ENCODE peak calls at places on chromosomes 2 and 18, in five cellular contexts. One of them, this sample, is unnamed.

GRCh38 chr18:74544898-74545297 is 10.6 kb downstream of the CNDP1 start:
- DNase-seq in NT2/D1: no peak
- DNase-seq in GM12878: no peak
- DNase-seq in HepG2: no peak
- DNase-seq in H1: no peak
- DNase-seq in this sample: no peak

GRCh38 chr2:830419-831224 is 120.0 kb upstream of the SNTG2 start:
- DNase-seq in NT2/D1: peak
- DNase-seq in GM12878: no peak
- DNase-seq in HepG2: no peak
- DNase-seq in H1: no peak
- DNase-seq in this sample: no peak

GRCh38 chr2:162768646-162769045 is 69.9 kb downstream of the KCNH7 start:
- DNase-seq in NT2/D1: no peak
- DNase-seq in GM12878: no peak
- DNase-seq in HepG2: no peak
- DNase-seq in H1: no peak
- DNase-seq in this sample: no peak

GRCh38 chr2:25368650-25369049 is 26.9 kb upstream of the DNMT3A start:
- DNase-seq in NT2/D1: no peak
- DNase-seq in GM12878: no peak
- DNase-seq in HepG2: no peak
- DNase-seq in H1: no peak
- DNase-seq in this sample: no peak

GRCh38 chr2:125745514-125745913 is 910.4 kb upstream of the GYPC start:
- DNase-seq in NT2/D1: peak
- DNase-seq in GM12878: peak
- DNase-seq in HepG2: peak
- DNase-seq in H1: peak
- DNase-seq in this sample: peak

GRCh38 chr2:20350105-20350712 is 435 bp downstream of the PUM2 start:
- DNase-seq in NT2/D1: peak
- DNase-seq in GM12878: no peak
- DNase-seq in HepG2: peak
- DNase-seq in H1: no peak
- DNase-seq in this sample: peak

GRCh38 chr2:60926751-60927568 is 45.6 kb downstream of the REL start:
- DNase-seq in NT2/D1: no peak
- DNase-seq in GM12878: no peak
- DNase-seq in HepG2: no peak
- DNase-seq in H1: no peak
- DNase-seq in this sample: no peak

GRCh38 chr2:222903234-222904220 is 42.7 kb downstream of the ACSL3 start:
- DNase-seq in NT2/D1: peak
- DNase-seq in GM12878: no peak
- DNase-seq in HepG2: peak
- DNase-seq in H1: no peak
- DNase-seq in this sample: peak

GRCh38 chr2:199903111-199903510 is 8.0 kb upstream of the C2orf69 start:
- DNase-seq in NT2/D1: no peak
- DNase-seq in GM12878: no peak
- DNase-seq in HepG2: no peak
- DNase-seq in H1: no peak
- DNase-seq in this sample: no peak

GRCh38 chr18:7414459-7414858 is 152.7 kb upstream of the PTPRM start:
- DNase-seq in NT2/D1: no peak
- DNase-seq in GM12878: no peak
- DNase-seq in HepG2: no peak
- DNase-seq in H1: no peak
- DNase-seq in this sample: no peak

GRCh38 chr2:37682473-37682872 is 11.0 kb upstream of the CDC42EP3 start:
- DNase-seq in NT2/D1: no peak
- DNase-seq in GM12878: no peak
- DNase-seq in HepG2: no peak
- DNase-seq in H1: no peak
- DNase-seq in this sample: no peak

GRCh38 chr2:232332940-232333259 is 45.7 kb upstream of the ALPP start:
- DNase-seq in NT2/D1: no peak
- DNase-seq in GM12878: no peak
- DNase-seq in HepG2: no peak
- DNase-seq in H1: no peak
- DNase-seq in this sample: no peak

DNA sequence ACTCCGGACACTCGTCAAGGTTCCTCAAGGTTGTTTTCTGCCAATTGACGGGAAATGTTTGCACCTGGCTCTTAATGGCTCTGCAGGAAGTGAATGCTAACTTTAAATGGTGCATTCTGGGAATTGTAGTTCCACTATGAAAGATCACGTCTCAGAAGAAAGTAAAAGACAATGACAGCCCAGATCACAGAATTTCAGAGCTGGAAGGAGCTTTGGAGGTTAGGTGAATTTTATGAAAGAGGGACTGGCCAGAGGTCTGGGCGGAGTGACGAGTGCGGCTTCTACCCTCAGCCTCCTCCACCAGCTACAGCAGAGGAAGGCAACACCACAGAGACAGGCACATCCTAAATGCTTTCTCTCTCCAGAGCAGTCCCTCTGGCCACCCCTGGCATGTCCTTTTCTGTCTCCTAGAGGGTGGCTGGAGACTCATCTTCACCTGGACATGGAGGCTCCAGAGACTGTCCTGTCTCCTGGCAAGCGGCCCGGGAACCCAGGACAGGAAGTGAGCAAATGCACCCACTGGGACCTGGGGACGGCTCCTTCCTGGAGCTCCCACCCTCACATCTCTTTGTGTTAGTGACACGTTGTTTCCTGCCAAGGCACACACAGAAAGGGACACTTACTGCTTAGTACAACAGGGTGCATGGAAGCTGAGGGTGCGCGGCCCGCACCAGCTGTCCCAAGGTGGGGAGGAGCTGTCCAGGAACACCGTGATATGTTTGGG is 19.4 kb downstream of the THAP4 start:
- DNase-seq in NT2/D1: no peak
- DNase-seq in GM12878: peak
- DNase-seq in HepG2: no peak
- DNase-seq in H1: no peak
- DNase-seq in this sample: no peak
- TF ChIP-seq SUZ12 in NT2/D1: no peak
- TF ChIP-seq SUZ12 in GM12878: no peak
- TF ChIP-seq SUZ12 in HepG2: no peak
- TF ChIP-seq SUZ12 in H1: no peak
- TF ChIP-seq SUZ12 in this sample: no peak

DNA sequence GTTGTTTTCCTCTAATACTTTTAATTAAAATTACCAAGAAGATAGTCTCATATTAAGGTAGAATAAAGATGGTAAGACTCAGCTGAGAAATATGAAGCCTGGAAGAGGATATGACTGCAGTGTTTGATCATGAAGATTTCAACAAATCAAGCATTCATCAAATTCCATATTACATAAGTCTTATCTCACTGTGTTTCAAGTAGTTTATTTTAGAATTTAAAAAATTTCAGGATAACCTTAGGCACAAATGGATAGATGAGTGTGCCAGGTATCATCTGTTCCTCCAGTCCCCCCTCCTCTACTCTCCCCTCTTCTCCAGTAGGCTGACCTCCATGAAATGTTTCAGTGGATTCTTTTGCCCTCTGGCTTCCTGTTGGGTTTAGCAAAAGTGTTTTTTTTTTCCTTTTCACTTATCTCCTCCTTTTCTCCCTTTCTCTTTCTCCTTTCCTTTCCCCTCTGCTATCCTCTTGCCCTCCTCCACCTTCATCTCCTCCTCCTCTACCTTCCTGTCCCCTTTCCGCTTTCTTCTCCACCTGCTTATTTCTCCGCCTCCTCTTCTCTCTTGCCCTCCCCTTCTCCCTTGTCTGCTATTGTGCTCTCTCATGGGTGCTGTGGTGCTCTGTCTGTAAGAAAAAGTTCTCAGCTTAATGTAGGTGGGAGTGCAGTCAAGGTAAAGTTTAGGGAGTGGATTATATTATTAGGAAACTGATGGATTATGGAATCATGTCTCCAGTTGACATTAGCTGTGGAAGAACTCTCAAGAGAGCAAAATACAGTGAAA is 72.8 kb downstream of the ABI2 start:
- DNase-seq in NT2/D1: no peak
- DNase-seq in GM12878: no peak
- DNase-seq in HepG2: no peak
- DNase-seq in H1: no peak
- DNase-seq in this sample: no peak
- TF ChIP-seq SUZ12 in NT2/D1: no peak
- TF ChIP-seq SUZ12 in GM12878: no peak
- TF ChIP-seq SUZ12 in HepG2: no peak
- TF ChIP-seq SUZ12 in H1: no peak
- TF ChIP-seq SUZ12 in this sample: no peak

GRCh38 chr18:79389689-79390088 is 6.0 kb upstream of the NFATC1 start:
- DNase-seq in NT2/D1: no peak
- DNase-seq in GM12878: no peak
- DNase-seq in HepG2: no peak
- DNase-seq in H1: no peak
- DNase-seq in this sample: no peak
- TF ChIP-seq SUZ12 in NT2/D1: no peak
- TF ChIP-seq SUZ12 in GM12878: no peak
- TF ChIP-seq SUZ12 in HepG2: no peak
- TF ChIP-seq SUZ12 in H1: no peak
- TF ChIP-seq SUZ12 in this sample: no peak

GRCh38 chr2:71727562-71727961 is 274.2 kb downstream of the DYSF start:
- DNase-seq in NT2/D1: no peak
- DNase-seq in GM12878: no peak
- DNase-seq in HepG2: no peak
- DNase-seq in H1: no peak
- DNase-seq in this sample: no peak
- TF ChIP-seq SUZ12 in NT2/D1: no peak
- TF ChIP-seq SUZ12 in GM12878: no peak
- TF ChIP-seq SUZ12 in HepG2: no peak
- TF ChIP-seq SUZ12 in H1: no peak
- TF ChIP-seq SUZ12 in this sample: no peak

GRCh38 chr2:23111263-23111662 is 273.7 kb upstream of the KLHL29 start:
- DNase-seq in NT2/D1: no peak
- DNase-seq in GM12878: no peak
- DNase-seq in HepG2: no peak
- DNase-seq in H1: no peak
- DNase-seq in this sample: no peak

GRCh38 chr2:23112517-23112916 is 272.5 kb upstream of the KLHL29 start:
- DNase-seq in NT2/D1: no peak
- DNase-seq in GM12878: no peak
- DNase-seq in HepG2: no peak
- DNase-seq in H1: no peak
- DNase-seq in this sample: no peak

GRCh38 chr2:23106232-23106631 is 278.7 kb upstream of the KLHL29 start:
- DNase-seq in NT2/D1: no peak
- DNase-seq in GM12878: no peak
- DNase-seq in HepG2: no peak
- DNase-seq in H1: no peak
- DNase-seq in this sample: no peak

DNA sequence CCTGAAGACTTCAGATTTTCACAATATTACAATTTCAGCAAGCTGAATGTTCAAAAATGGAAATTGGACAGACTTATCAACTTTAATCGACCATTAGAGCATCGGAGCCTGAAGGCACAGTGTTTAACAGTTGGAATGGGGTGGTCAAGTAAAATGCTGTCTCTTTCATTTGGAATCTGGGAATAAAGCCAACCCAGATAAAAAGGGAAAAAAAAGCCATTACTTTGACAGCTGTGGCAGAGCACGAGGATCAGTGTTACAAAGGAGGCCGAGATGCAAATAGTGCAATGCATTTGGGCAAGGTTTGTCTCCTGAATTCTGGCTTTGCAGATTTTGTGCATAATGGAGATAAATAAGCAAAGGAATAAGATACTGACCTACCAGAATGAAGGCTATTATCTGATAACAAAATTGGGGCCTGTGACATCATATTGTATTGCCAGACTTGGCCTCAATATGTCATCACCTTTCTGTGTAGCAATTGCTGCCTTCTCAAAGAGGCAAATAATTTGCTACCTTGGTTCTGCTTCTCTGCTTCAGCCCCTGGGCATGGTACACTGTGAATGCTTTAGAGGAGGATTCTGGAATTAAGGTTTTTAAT is 277.5 kb upstream of the KLHL29 start:
- DNase-seq in NT2/D1: no peak
- DNase-seq in GM12878: no peak
- DNase-seq in HepG2: no peak
- DNase-seq in H1: no peak
- DNase-seq in this sample: no peak
- TF ChIP-seq SUZ12 in NT2/D1: no peak
- TF ChIP-seq SUZ12 in GM12878: no peak
- TF ChIP-seq SUZ12 in HepG2: no peak
- TF ChIP-seq SUZ12 in H1: no peak
- TF ChIP-seq SUZ12 in this sample: no peak

GRCh38 chr2:23394700-23395099 is 9.7 kb downstream of the KLHL29 start:
- DNase-seq in NT2/D1: no peak
- DNase-seq in GM12878: no peak
- DNase-seq in HepG2: no peak
- DNase-seq in H1: no peak
- DNase-seq in this sample: no peak

GRCh38 chr2:23400703-23401102 is 15.7 kb downstream of the KLHL29 start:
- DNase-seq in NT2/D1: no peak
- DNase-seq in GM12878: no peak
- DNase-seq in HepG2: no peak
- DNase-seq in H1: no peak
- DNase-seq in this sample: no peak

GRCh38 chr2:23399674-23400261 is 14.8 kb downstream of the KLHL29 start:
- DNase-seq in NT2/D1: no peak
- DNase-seq in GM12878: peak
- DNase-seq in HepG2: no peak
- DNase-seq in H1: no peak
- DNase-seq in this sample: no peak

GRCh38 chr2:23393722-23394121 is 8.7 kb downstream of the KLHL29 start:
- DNase-seq in NT2/D1: no peak
- DNase-seq in GM12878: no peak
- DNase-seq in HepG2: no peak
- DNase-seq in H1: no peak
- DNase-seq in this sample: no peak

GRCh38 chr2:23397483-23397882 is 12.5 kb downstream of the KLHL29 start:
- DNase-seq in NT2/D1: no peak
- DNase-seq in GM12878: no peak
- DNase-seq in HepG2: no peak
- DNase-seq in H1: no peak
- DNase-seq in this sample: no peak
- TF ChIP-seq SUZ12 in NT2/D1: no peak
- TF ChIP-seq SUZ12 in GM12878: no peak
- TF ChIP-seq SUZ12 in HepG2: no peak
- TF ChIP-seq SUZ12 in H1: no peak
- TF ChIP-seq SUZ12 in this sample: no peak

GRCh38 chr18:31154186-31154585 is 8.5 kb downstream of the DSC1 start:
- DNase-seq in NT2/D1: no peak
- DNase-seq in GM12878: no peak
- DNase-seq in HepG2: no peak
- DNase-seq in H1: no peak
- DNase-seq in this sample: no peak
- TF ChIP-seq SUZ12 in NT2/D1: no peak
- TF ChIP-seq SUZ12 in GM12878: no peak
- TF ChIP-seq SUZ12 in HepG2: no peak
- TF ChIP-seq SUZ12 in H1: no peak
- TF ChIP-seq SUZ12 in this sample: no peak

GRCh38 chr2:216108310-216108966 is 710 bp upstream of the XRCC5 start:
- DNase-seq in NT2/D1: no peak
- DNase-seq in GM12878: no peak
- DNase-seq in HepG2: peak
- DNase-seq in H1: no peak
- DNase-seq in this sample: no peak
- TF ChIP-seq SUZ12 in NT2/D1: no peak
- TF ChIP-seq SUZ12 in GM12878: no peak
- TF ChIP-seq SUZ12 in HepG2: no peak
- TF ChIP-seq SUZ12 in H1: no peak
- TF ChIP-seq SUZ12 in this sample: no peak

This sample was measured in HEK293T.